ENCODE peak calls at places on chromosomes 11 and 22, in ten cellular contexts. One of them, this sample, is unnamed.

GRCh38 chr11:102111011-102111786 is 952 bp downstream of the YAP1 start:
- DNase-seq in GM13976: peak; percentile 41
- DNase-seq in tibial artery: peak; percentile 58
- DNase-seq in LNCaP clone FGC: no peak
- DNase-seq in chondrocyte: no peak
- DNase-seq in uterus: peak; percentile 87
- DNase-seq in WTC11: peak; percentile 91
- DNase-seq in A549: peak; percentile 69
- DNase-seq in breast epithelium: peak; percentile 82
- DNase-seq in stomach: peak; percentile 79
- DNase-seq in this sample: no peak

GRCh38 chr22:48870436-48870835 is 957.2 kb downstream of the BRD1 start:
- DNase-seq in GM13976: no peak
- DNase-seq in tibial artery: peak; percentile 9
- DNase-seq in LNCaP clone FGC: no peak
- DNase-seq in chondrocyte: peak; percentile 47
- DNase-seq in uterus: no peak
- DNase-seq in WTC11: no peak
- DNase-seq in A549: no peak
- DNase-seq in breast epithelium: no peak
- DNase-seq in stomach: no peak
- DNase-seq in this sample: no peak

GRCh38 chr22:20578192-20578591 is 70.8 kb downstream of the MED15 start:
- DNase-seq in GM13976: no peak
- DNase-seq in tibial artery: no peak
- DNase-seq in LNCaP clone FGC: no peak
- DNase-seq in chondrocyte: no peak
- DNase-seq in uterus: no peak
- DNase-seq in WTC11: no peak
- DNase-seq in A549: no peak
- DNase-seq in breast epithelium: no peak
- DNase-seq in stomach: peak; percentile 73
- DNase-seq in this sample: no peak

GRCh38 chr11:94652735-94653284 is 85.6 kb downstream of the PIWIL4 start:
- DNase-seq in GM13976: no peak
- DNase-seq in tibial artery: no peak
- DNase-seq in LNCaP clone FGC: no peak
- DNase-seq in chondrocyte: no peak
- DNase-seq in uterus: no peak
- DNase-seq in WTC11: no peak
- DNase-seq in A549: no peak
- DNase-seq in breast epithelium: no peak
- DNase-seq in stomach: no peak
- DNase-seq in this sample: no peak

GRCh38 chr22:46040471-46041465 is 63.8 kb upstream of the WNT7B start:
- DNase-seq in GM13976: no peak
- DNase-seq in tibial artery: peak; percentile 17
- DNase-seq in LNCaP clone FGC: no peak
- DNase-seq in chondrocyte: peak; percentile 67
- DNase-seq in uterus: peak; percentile 11
- DNase-seq in WTC11: peak; percentile 11
- DNase-seq in A549: no peak
- DNase-seq in breast epithelium: peak; percentile 54
- DNase-seq in stomach: peak; percentile 20
- DNase-seq in this sample: no peak

GRCh38 chr11:117461396-117462182 is 133.9 kb downstream of the CEP164 start:
- DNase-seq in GM13976: no peak
- DNase-seq in tibial artery: no peak
- DNase-seq in LNCaP clone FGC: no peak
- DNase-seq in chondrocyte: no peak
- DNase-seq in uterus: no peak
- DNase-seq in WTC11: no peak
- DNase-seq in A549: no peak
- DNase-seq in breast epithelium: no peak
- DNase-seq in stomach: no peak
- DNase-seq in this sample: no peak

GRCh38 chr11:57348052-57348451 is 9.9 kb downstream of the P2RX3 start:
- DNase-seq in GM13976: no peak
- DNase-seq in tibial artery: no peak
- DNase-seq in LNCaP clone FGC: no peak
- DNase-seq in chondrocyte: no peak
- DNase-seq in uterus: no peak
- DNase-seq in WTC11: no peak
- DNase-seq in A549: no peak
- DNase-seq in breast epithelium: no peak
- DNase-seq in stomach: no peak
- DNase-seq in this sample: no peak

GRCh38 chr11:43579171-43579918 is 101.2 kb upstream of the HSD17B12 start:
- DNase-seq in GM13976: peak; percentile 77
- DNase-seq in tibial artery: no peak
- DNase-seq in LNCaP clone FGC: no peak
- DNase-seq in chondrocyte: no peak
- DNase-seq in uterus: no peak
- DNase-seq in WTC11: peak; percentile 74
- DNase-seq in A549: peak; percentile 69
- DNase-seq in breast epithelium: no peak
- DNase-seq in stomach: no peak
- DNase-seq in this sample: no peak

GRCh38 chr11:1073261-1073724 is 1.4 kb upstream of the MUC2 start:
- DNase-seq in GM13976: no peak
- DNase-seq in tibial artery: peak; percentile 54
- DNase-seq in LNCaP clone FGC: peak; percentile 51
- DNase-seq in chondrocyte: peak; percentile 90
- DNase-seq in uterus: peak; percentile 16
- DNase-seq in WTC11: peak; percentile 13
- DNase-seq in A549: peak; percentile 53
- DNase-seq in breast epithelium: peak; percentile 66
- DNase-seq in stomach: peak; percentile 88
- DNase-seq in this sample: no peak

GRCh38 chr11:100687032-100687629 is at the start of gene ARHGAP42:
- DNase-seq in GM13976: peak; percentile 84
- DNase-seq in tibial artery: peak; percentile 67
- DNase-seq in LNCaP clone FGC: no peak
- DNase-seq in chondrocyte: no peak
- DNase-seq in uterus: peak; percentile 69
- DNase-seq in WTC11: peak; percentile 92
- DNase-seq in A549: peak; percentile 47
- DNase-seq in breast epithelium: peak; percentile 68
- DNase-seq in stomach: peak; percentile 70
- DNase-seq in this sample: no peak

GRCh38 chr11:40129276-40129675 is 1330.2 kb downstream of the LRRC4C start:
- DNase-seq in GM13976: peak; percentile 3
- DNase-seq in tibial artery: no peak
- DNase-seq in LNCaP clone FGC: peak; percentile 8
- DNase-seq in chondrocyte: no peak
- DNase-seq in uterus: no peak
- DNase-seq in WTC11: no peak
- DNase-seq in A549: no peak
- DNase-seq in breast epithelium: no peak
- DNase-seq in stomach: no peak
- DNase-seq in this sample: no peak

GRCh38 chr22:46791201-46791731 is 28.8 kb downstream of the TBC1D22A start:
- DNase-seq in GM13976: peak; percentile 57
- DNase-seq in tibial artery: peak; percentile 50
- DNase-seq in LNCaP clone FGC: no peak
- DNase-seq in chondrocyte: no peak
- DNase-seq in uterus: peak; percentile 74
- DNase-seq in WTC11: no peak
- DNase-seq in A549: no peak
- DNase-seq in breast epithelium: no peak
- DNase-seq in stomach: peak; percentile 43
- DNase-seq in this sample: no peak

GRCh38 chr11:94400839-94401772 is at the start of gene GPR83:
- DNase-seq in GM13976: no peak
- DNase-seq in tibial artery: no peak
- DNase-seq in LNCaP clone FGC: no peak
- DNase-seq in chondrocyte: no peak
- DNase-seq in uterus: no peak
- DNase-seq in WTC11: peak; percentile 51
- DNase-seq in A549: no peak
- DNase-seq in breast epithelium: no peak
- DNase-seq in stomach: no peak
- DNase-seq in this sample: no peak

GRCh38 chr11:130213143-130213978 is 53.8 kb downstream of the ST14 start:
- DNase-seq in GM13976: peak; percentile 89
- DNase-seq in tibial artery: no peak
- DNase-seq in LNCaP clone FGC: no peak
- DNase-seq in chondrocyte: no peak
- DNase-seq in uterus: peak; percentile 55
- DNase-seq in WTC11: peak; percentile 84
- DNase-seq in A549: peak; percentile 58
- DNase-seq in breast epithelium: peak; percentile 74
- DNase-seq in stomach: peak; percentile 74
- DNase-seq in this sample: no peak

GRCh38 chr11:12449961-12450715 is 72.8 kb downstream of the PARVA start:
- DNase-seq in GM13976: no peak
- DNase-seq in tibial artery: no peak
- DNase-seq in LNCaP clone FGC: no peak
- DNase-seq in chondrocyte: no peak
- DNase-seq in uterus: no peak
- DNase-seq in WTC11: no peak
- DNase-seq in A549: no peak
- DNase-seq in breast epithelium: no peak
- DNase-seq in stomach: no peak
- DNase-seq in this sample: no peak

GRCh38 chr11:7536102-7536501 is 22.3 kb downstream of the PPFIBP2 start:
- DNase-seq in GM13976: no peak
- DNase-seq in tibial artery: no peak
- DNase-seq in LNCaP clone FGC: no peak
- DNase-seq in chondrocyte: no peak
- DNase-seq in uterus: no peak
- DNase-seq in WTC11: peak; percentile 49
- DNase-seq in A549: peak; percentile 60
- DNase-seq in breast epithelium: no peak
- DNase-seq in stomach: no peak
- DNase-seq in this sample: no peak
- TF ChIP-seq CTCF in GM13976: peak; percentile 23
- TF ChIP-seq CTCF in tibial artery: no peak
- TF ChIP-seq CTCF in LNCaP clone FGC: peak; percentile 2
- TF ChIP-seq CTCF in chondrocyte: peak; percentile 29
- TF ChIP-seq CTCF in uterus: no peak
- TF ChIP-seq CTCF in WTC11: peak; percentile 19
- TF ChIP-seq CTCF in A549: no peak
- TF ChIP-seq CTCF in breast epithelium: no peak
- TF ChIP-seq CTCF in stomach: no peak
- TF ChIP-seq CTCF in this sample: no peak

GRCh38 chr22:42990131-42990838 is 24.7 kb downstream of the PACSIN2 start:
- DNase-seq in GM13976: no peak
- DNase-seq in tibial artery: no peak
- DNase-seq in LNCaP clone FGC: no peak
- DNase-seq in chondrocyte: no peak
- DNase-seq in uterus: no peak
- DNase-seq in WTC11: no peak
- DNase-seq in A549: peak; percentile 73
- DNase-seq in breast epithelium: no peak
- DNase-seq in stomach: no peak
- DNase-seq in this sample: peak; percentile 63
- TF ChIP-seq CTCF in GM13976: no peak
- TF ChIP-seq CTCF in tibial artery: peak; percentile 43
- TF ChIP-seq CTCF in LNCaP clone FGC: peak; percentile 26
- TF ChIP-seq CTCF in chondrocyte: peak; percentile 79
- TF ChIP-seq CTCF in uterus: no peak
- TF ChIP-seq CTCF in WTC11: no peak
- TF ChIP-seq CTCF in A549: peak; percentile 62
- TF ChIP-seq CTCF in breast epithelium: no peak
- TF ChIP-seq CTCF in stomach: no peak
- TF ChIP-seq CTCF in this sample: peak; percentile 60

GRCh38 chr11:92399702-92400101 is 175.1 kb downstream of the FAT3 start:
- DNase-seq in GM13976: no peak
- DNase-seq in tibial artery: no peak
- DNase-seq in LNCaP clone FGC: no peak
- DNase-seq in chondrocyte: no peak
- DNase-seq in uterus: no peak
- DNase-seq in WTC11: no peak
- DNase-seq in A549: no peak
- DNase-seq in breast epithelium: no peak
- DNase-seq in stomach: no peak
- DNase-seq in this sample: no peak
- TF ChIP-seq CTCF in GM13976: no peak
- TF ChIP-seq CTCF in tibial artery: no peak
- TF ChIP-seq CTCF in LNCaP clone FGC: peak; percentile 27
- TF ChIP-seq CTCF in chondrocyte: peak; percentile 65
- TF ChIP-seq CTCF in uterus: no peak
- TF ChIP-seq CTCF in WTC11: no peak
- TF ChIP-seq CTCF in A549: no peak
- TF ChIP-seq CTCF in breast epithelium: no peak
- TF ChIP-seq CTCF in stomach: no peak
- TF ChIP-seq CTCF in this sample: no peak

GRCh38 chr11:133819916-133820315 is 25.4 kb downstream of the SPATA19 start:
- DNase-seq in GM13976: no peak
- DNase-seq in tibial artery: no peak
- DNase-seq in LNCaP clone FGC: no peak
- DNase-seq in chondrocyte: no peak
- DNase-seq in uterus: no peak
- DNase-seq in WTC11: no peak
- DNase-seq in A549: no peak
- DNase-seq in breast epithelium: no peak
- DNase-seq in stomach: no peak
- DNase-seq in this sample: no peak

GRCh38 chr11:133824593-133824992 is 20.7 kb downstream of the SPATA19 start:
- DNase-seq in GM13976: no peak
- DNase-seq in tibial artery: no peak
- DNase-seq in LNCaP clone FGC: no peak
- DNase-seq in chondrocyte: no peak
- DNase-seq in uterus: no peak
- DNase-seq in WTC11: no peak
- DNase-seq in A549: no peak
- DNase-seq in breast epithelium: no peak
- DNase-seq in stomach: no peak
- DNase-seq in this sample: no peak

GRCh38 chr11:133823211-133823610 is 22.1 kb downstream of the SPATA19 start:
- DNase-seq in GM13976: no peak
- DNase-seq in tibial artery: no peak
- DNase-seq in LNCaP clone FGC: no peak
- DNase-seq in chondrocyte: no peak
- DNase-seq in uterus: no peak
- DNase-seq in WTC11: no peak
- DNase-seq in A549: no peak
- DNase-seq in breast epithelium: no peak
- DNase-seq in stomach: no peak
- DNase-seq in this sample: no peak

GRCh38 chr11:133819114-133819513 is 26.2 kb downstream of the SPATA19 start:
- DNase-seq in GM13976: no peak
- DNase-seq in tibial artery: no peak
- DNase-seq in LNCaP clone FGC: no peak
- DNase-seq in chondrocyte: no peak
- DNase-seq in uterus: no peak
- DNase-seq in WTC11: no peak
- DNase-seq in A549: no peak
- DNase-seq in breast epithelium: no peak
- DNase-seq in stomach: no peak
- DNase-seq in this sample: no peak

DNA sequence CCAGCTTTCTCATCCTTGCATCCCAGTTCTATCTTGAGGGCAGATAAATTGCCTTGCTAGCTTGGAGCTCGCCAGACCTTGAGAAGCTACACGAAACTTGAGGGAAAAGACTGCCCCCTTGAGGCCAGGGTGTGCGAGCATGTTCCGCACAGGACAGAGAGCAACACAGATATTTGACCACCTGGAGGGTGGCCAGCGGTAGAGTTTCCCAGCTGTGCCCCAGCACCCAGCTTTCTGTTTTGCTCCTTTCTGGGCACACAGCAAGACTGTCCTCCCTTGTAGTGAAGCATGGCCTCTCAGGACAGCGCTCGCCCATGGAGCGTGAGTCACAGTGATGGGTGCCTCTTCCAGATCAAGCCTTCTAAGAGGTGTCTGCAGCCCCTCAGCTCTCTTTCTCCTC is 23.5 kb downstream of the SPATA19 start:
- DNase-seq in GM13976: peak; percentile 78
- DNase-seq in tibial artery: no peak
- DNase-seq in LNCaP clone FGC: peak; percentile 66
- DNase-seq in chondrocyte: no peak
- DNase-seq in uterus: no peak
- DNase-seq in WTC11: peak; percentile 83
- DNase-seq in A549: peak; percentile 20
- DNase-seq in breast epithelium: no peak
- DNase-seq in stomach: peak; percentile 65
- DNase-seq in this sample: no peak
- TF ChIP-seq CTCF in GM13976: peak; percentile 61
- TF ChIP-seq CTCF in tibial artery: no peak
- TF ChIP-seq CTCF in LNCaP clone FGC: peak; percentile 95
- TF ChIP-seq CTCF in chondrocyte: peak; percentile 73
- TF ChIP-seq CTCF in uterus: no peak
- TF ChIP-seq CTCF in WTC11: peak; percentile 81
- TF ChIP-seq CTCF in A549: peak; percentile 30
- TF ChIP-seq CTCF in breast epithelium: no peak
- TF ChIP-seq CTCF in stomach: peak; percentile 44
- TF ChIP-seq CTCF in this sample: peak; percentile 18

This sample was measured in AG04449.